ENCODE peak calls at places on chromosomes 13 and 19, in nine cellular contexts. K is HEK293T, D is NCI-H1092, P is GDM1, L is RPMI8226, G is renal cortical epithelial cell, I is hippocampal formation, A is EL, M is amniotic stem cell. T is an unnamed sample.

GRCh38 chr19:30666301-30666803 is 294.2 kb downstream of the ZNF536 start:
- DNase-seq in K (peak), D (no peak), P (no peak), L (peak), G (no peak), I (peak), A (peak), M (peak), T (peak)

GRCh38 chr19:47134533-47134932 is 3.9 kb downstream of the SAE1 start:
- DNase-seq in K (no peak), D (no peak), P (no peak), L (no peak), G (no peak), I (no peak), A (no peak), M (no peak), T (no peak)

GRCh38 chr13:89880201-89880600 is 1467.3 kb upstream of the MIR17HG start:
- DNase-seq in K (no peak), D (no peak), P (no peak), L (no peak), G (no peak), I (no peak), A (no peak), M (no peak), T (no peak)

GRCh38 chr13:114161644-114162532 is 17.2 kb upstream of the CFAP97D2 start:
- DNase-seq in K (no peak), D (peak), P (peak), L (peak), G (no peak), I (peak), A (peak), M (no peak), T (no peak)

GRCh38 chr19:1266818-1267440 is 2.2 kb upstream of the CIRBP start:
- DNase-seq in K (peak), D (no peak), P (peak), L (peak), G (no peak), I (peak), A (peak), M (no peak), T (peak)

GRCh38 chr13:24011266-24011665 is 114.0 kb upstream of the C1QTNF9B start:
- DNase-seq in K (no peak), D (no peak), P (no peak), L (no peak), G (no peak), I (no peak), A (no peak), M (no peak), T (no peak)

GRCh38 chr19:34135401-34135800 is 36.9 kb upstream of the LSM14A start:
- DNase-seq in K (no peak), D (no peak), P (no peak), L (no peak), G (peak), I (no peak), A (no peak), M (no peak), T (peak)

GRCh38 chr19:50510700-50511068 is 307 bp downstream of the JOSD2 start:
- DNase-seq in K (no peak), D (peak), P (no peak), L (no peak), G (peak), I (no peak), A (peak), M (no peak), T (peak)

GRCh38 chr19:6963937-6964336 is 57.3 kb downstream of the MBD3L2B start:
- DNase-seq in K (peak), D (no peak), P (no peak), L (peak), G (no peak), I (no peak), A (no peak), M (no peak), T (peak)

GRCh38 chr19:35157431-35157830 is 2.9 kb downstream of the FXYD5 start:
- DNase-seq in K (no peak), D (no peak), P (no peak), L (no peak), G (no peak), I (no peak), A (no peak), M (no peak), T (no peak)

GRCh38 chr19:3108775-3109174 is 14.6 kb downstream of the GNA11 start:
- DNase-seq in K (peak), D (peak), P (peak), L (peak), G (peak), I (peak), A (peak), M (peak), T (peak)

GRCh38 chr19:53808710-53809125 is 15.4 kb downstream of the NLRP12 start:
- DNase-seq in K (peak), D (no peak), P (peak), L (peak), G (no peak), I (no peak), A (peak), M (no peak), T (peak)

GRCh38 chr19:15437355-15438123 is 12.2 kb downstream of the WIZ start:
- DNase-seq in K (no peak), D (no peak), P (no peak), L (no peak), G (no peak), I (no peak), A (no peak), M (no peak), T (no peak)

GRCh38 chr13:98540476-98540875 is 36.4 kb downstream of the STK24 start:
- DNase-seq in K (no peak), D (no peak), P (no peak), L (no peak), G (no peak), I (no peak), A (no peak), M (no peak), T (no peak)

GRCh38 chr13:114004416-114005205 is 30.7 kb upstream of the C13orf46 start:
- DNase-seq in K (no peak), D (no peak), P (no peak), L (no peak), G (no peak), I (no peak), A (no peak), M (no peak), T (no peak)

GRCh38 chr13:77637583-77637982 is 59.9 kb upstream of the SLAIN1 start:
- DNase-seq in K (no peak), D (peak), P (no peak), L (no peak), G (no peak), I (no peak), A (no peak), M (no peak), T (no peak)